ENCODE peak calls at places on chromosomes 5 and 9, in four cellular contexts. L is ovary, Y is stomach, W is A549. R is an unnamed sample.

GRCh38 chr9:79581388-79581787 is 9.6 kb downstream of the TLE4 start:
- DNase-seq in L (no peak), Y (peak; percentile 33), W (no peak), R (no peak)

GRCh38 chr5:125331987-125332628 is 585.7 kb upstream of the ZNF608 start:
- DNase-seq in L (no peak), Y (no peak), W (no peak), R (no peak)

GRCh38 chr9:23842531-23843129 is 16.6 kb upstream of the ELAVL2 start:
- DNase-seq in L (no peak), Y (no peak), W (no peak), R (no peak)

GRCh38 chr9:129558551-129559505 is 62.1 kb downstream of the C9orf50 start:
- DNase-seq in L (no peak), Y (peak; percentile 61), W (peak; percentile 79), R (no peak)

GRCh38 chr5:39369123-39369815 is 5.0 kb upstream of the C9 start:
- DNase-seq in L (no peak), Y (no peak), W (no peak), R (no peak)

GRCh38 chr9:27154923-27155322 is 45.9 kb downstream of the TEK start:
- DNase-seq in L (no peak), Y (no peak), W (no peak), R (no peak)

GRCh38 chr5:79025054-79025465 is 40.0 kb upstream of the ARSB start:
- DNase-seq in L (peak; percentile 74), Y (peak; percentile 58), W (peak; percentile 61), R (peak; percentile 66)

GRCh38 chr5:153919161-153919560 is 119.5 kb downstream of the FAM114A2 start:
- DNase-seq in L (no peak), Y (no peak), W (no peak), R (peak; percentile 18)

GRCh38 chr5:36017622-36018021 is 26.4 kb upstream of the UGT3A1 start:
- DNase-seq in L (no peak), Y (no peak), W (no peak), R (no peak)

GRCh38 chr9:134419684-134420076 is 93.4 kb downstream of the RXRA start:
- DNase-seq in L (no peak), Y (no peak), W (peak; percentile 39), R (no peak)

GRCh38 chr5:124888050-124888506 is 141.6 kb upstream of the ZNF608 start:
- DNase-seq in L (no peak), Y (no peak), W (peak; percentile 40), R (no peak)

GRCh38 chr5:89313804-89314588 is 431.0 kb upstream of the MEF2C start:
- DNase-seq in L (no peak), Y (no peak), W (no peak), R (no peak)

GRCh38 chr9:79641055-79641454 is 69.3 kb downstream of the TLE4 start:
- DNase-seq in L (no peak), Y (no peak), W (no peak), R (no peak)

GRCh38 chr9:100452894-100453293 is 20.1 kb upstream of the TMEFF1 start:
- DNase-seq in L (no peak), Y (no peak), W (no peak), R (no peak)

GRCh38 chr5:179322071-179323025 is 22.9 kb downstream of the ADAMTS2 start:
- DNase-seq in L (no peak), Y (no peak), W (no peak), R (no peak)

GRCh38 chr5:52870448-52870847 is 82.7 kb downstream of the ITGA1 start:
- DNase-seq in L (no peak), Y (no peak), W (peak; percentile 35), R (no peak)

GRCh38 chr5:42309865-42310264 is 113.4 kb upstream of the GHR start:
- DNase-seq in L (no peak), Y (no peak), W (no peak), R (no peak)

GRCh38 chr5:36876965-36877666 is 547 bp downstream of the NIPBL start:
- DNase-seq in L (peak; percentile 67), Y (peak; percentile 76), W (peak; percentile 71), R (peak; percentile 77)

GRCh38 chr5:165805756-165806155 is 2300.3 kb downstream of the MAT2B start:
- DNase-seq in L (no peak), Y (no peak), W (no peak), R (peak; percentile 20)

GRCh38 chr5:65640240-65640639 is 15.4 kb downstream of the SHLD3 start:
- DNase-seq in L (no peak), Y (no peak), W (no peak), R (no peak)

GRCh38 chr9:124855944-124856773 is 2.9 kb downstream of the WDR38 start:
- DNase-seq in L (no peak), Y (no peak), W (peak; percentile 67), R (no peak)

GRCh38 chr9:89640391-89640790 is 35.6 kb downstream of the GADD45G start:
- DNase-seq in L (no peak), Y (no peak), W (no peak), R (no peak)

GRCh38 chr9:10586407-10586806 is 26.4 kb downstream of the PTPRD start:
- DNase-seq in L (no peak), Y (no peak), W (no peak), R (no peak)

GRCh38 chr5:122385786-122386185 is 73.7 kb downstream of the SNCAIP start:
- DNase-seq in L (no peak), Y (no peak), W (no peak), R (no peak)

GRCh38 chr9:5112646-5113045 is 72.8 kb downstream of the INSL6 start:
- DNase-seq in L (no peak), Y (no peak), W (no peak), R (no peak)

GRCh38 chr5:142748568-142749249 is 21.5 kb upstream of the ARHGAP26 start:
- DNase-seq in L (no peak), Y (peak; percentile 64), W (peak; percentile 44), R (peak; percentile 56)

GRCh38 chr9:105148328-105149006 is 96.0 kb upstream of the SLC44A1 start:
- DNase-seq in L (no peak), Y (no peak), W (peak; percentile 29), R (no peak)

GRCh38 chr5:180212363-180213255 is 3.6 kb upstream of the RASGEF1C start:
- DNase-seq in L (no peak), Y (no peak), W (no peak), R (no peak)

GRCh38 chr9:137460363-137461315 is 1.5 kb upstream of the NSMF start:
- DNase-seq in L (peak; percentile 28), Y (no peak), W (no peak), R (no peak)

GRCh38 chr9:87894998-87895625 is 12.4 kb downstream of the SPATA31E1 start:
- DNase-seq in L (no peak), Y (no peak), W (no peak), R (no peak)

GRCh38 chr9:120368799-120369198 is 211.2 kb downstream of the CDK5RAP2 start:
- DNase-seq in L (no peak), Y (no peak), W (no peak), R (no peak)

GRCh38 chr5:107118184-107118902 is 552.4 kb downstream of the EFNA5 start:
- DNase-seq in L (no peak), Y (no peak), W (no peak), R (no peak)

DNA sequence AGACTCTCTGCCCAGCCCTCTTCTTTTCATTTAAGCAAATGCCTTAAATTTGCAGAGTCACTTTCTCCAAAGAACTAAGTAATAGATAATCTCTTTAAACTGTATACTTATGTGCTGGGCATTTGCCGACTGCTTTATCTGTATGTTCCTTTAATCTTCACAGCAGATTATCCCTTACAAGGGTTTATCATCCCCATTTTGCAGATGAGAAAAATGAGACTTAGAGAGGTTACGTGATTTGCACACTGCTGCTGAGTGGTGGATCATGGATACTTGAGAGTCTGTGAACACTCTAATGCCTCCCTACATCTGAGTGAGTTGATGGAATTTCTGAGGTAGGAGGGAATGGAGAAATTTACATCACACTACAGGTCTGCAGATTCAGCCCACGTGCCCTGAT is 4.2 kb downstream of the ZNF79 start:
- DNase-seq in L (no peak), Y (no peak), W (no peak), R (no peak)
- TF ChIP-seq CTCF in L (no peak), Y (no peak), W (no peak), R (no peak)

GRCh38 chr9:106916491-106917235 is 53.7 kb downstream of the ZNF462 start:
- DNase-seq in L (no peak), Y (no peak), W (peak; percentile 80), R (peak; percentile 72)

GRCh38 chr9:106920701-106921283 is 57.8 kb downstream of the ZNF462 start:
- DNase-seq in L (no peak), Y (peak; percentile 44), W (no peak), R (peak; percentile 57)

GRCh38 chr9:106921341-106921899 is 58.5 kb downstream of the ZNF462 start:
- DNase-seq in L (peak; percentile 76), Y (no peak), W (no peak), R (peak; percentile 85)

GRCh38 chr9:106920091-106920490 is 57.1 kb downstream of the ZNF462 start:
- DNase-seq in L (no peak), Y (no peak), W (no peak), R (no peak)

GRCh38 chr9:106918825-106919509 is 56.0 kb downstream of the ZNF462 start:
- DNase-seq in L (no peak), Y (no peak), W (no peak), R (no peak)
- H3K27ac ChIP-seq in L (no peak overlapping the region), Y (no peak overlapping the region), W (no peak overlapping the region), R (no peak overlapping the region)

DNA sequence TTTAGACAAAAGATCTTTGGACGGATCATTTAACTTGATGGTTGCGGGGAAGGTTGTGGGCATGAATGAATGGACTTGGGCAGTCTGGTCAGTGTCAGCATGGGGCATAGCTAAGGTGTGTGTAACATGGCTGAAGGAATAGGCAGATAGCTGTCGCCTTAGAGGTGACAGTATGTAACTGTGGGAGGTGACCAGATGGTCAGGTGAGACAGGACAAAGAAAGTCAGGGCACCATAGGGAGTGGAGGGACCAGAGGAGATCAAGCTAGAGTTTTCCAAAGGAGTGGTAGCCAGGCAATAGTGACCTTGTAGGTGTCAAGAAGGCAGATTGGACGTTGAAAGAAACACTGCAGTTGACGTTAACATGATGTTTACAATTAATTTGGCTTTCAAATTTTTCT is 43.1 kb downstream of the MARCHF6 start:
- DNase-seq in L (no peak), Y (no peak), W (no peak), R (no peak)
- TF ChIP-seq POLR2A in L (no peak), Y (no peak), W (no peak), R (no peak)

GRCh38 chr9:135757356-135757755 is 55.4 kb downstream of the KCNT1 start:
- DNase-seq in L (no peak), Y (no peak), W (no peak), R (no peak)
- TF ChIP-seq CTCF in L (no peak), Y (no peak), W (no peak), R (no peak)

GRCh38 chr5:169801781-169802180 is 164.7 kb downstream of the DOCK2 start:
- DNase-seq in L (no peak), Y (no peak), W (no peak), R (no peak)

GRCh38 chr5:169798438-169798837 is 161.4 kb downstream of the DOCK2 start:
- DNase-seq in L (no peak), Y (no peak), W (no peak), R (no peak)

GRCh38 chr5:169798906-169799660 is 162.0 kb downstream of the DOCK2 start:
- DNase-seq in L (no peak), Y (no peak), W (no peak), R (no peak)

GRCh38 chr5:169803077-169803981 is 166.3 kb downstream of the DOCK2 start:
- DNase-seq in L (peak; percentile 52), Y (no peak), W (peak; percentile 55), R (peak; percentile 33)

DNA sequence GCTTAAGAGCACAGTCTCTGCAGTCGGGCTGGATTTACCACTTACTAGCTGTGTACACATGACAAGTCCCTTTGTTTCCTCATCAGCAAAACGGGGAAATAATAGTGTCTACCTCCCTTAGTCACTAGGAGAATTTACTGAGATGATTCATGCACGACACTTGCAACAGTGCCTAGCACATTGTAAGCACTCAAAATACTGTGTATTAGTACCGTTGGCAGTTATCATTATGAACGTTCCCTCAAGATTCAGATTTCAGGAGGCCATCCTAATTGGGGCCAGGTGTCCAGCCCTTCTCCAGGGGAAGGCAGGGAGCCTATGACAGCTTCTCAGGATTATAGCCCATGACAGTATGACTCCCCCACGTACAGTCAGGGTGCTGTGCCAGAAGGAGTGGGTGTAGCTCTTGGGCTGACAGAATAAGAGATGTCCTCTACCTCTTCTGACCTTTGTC is 164.3 kb downstream of the DOCK2 start:
- DNase-seq in L (no peak), Y (no peak), W (peak; percentile 34), R (no peak)
- H3K27ac ChIP-seq in L (no peak overlapping the region), Y (no peak overlapping the region), W (no peak overlapping the region), R (no peak overlapping the region)

R was measured in testis.